ENCODE peak calls at places on chromosomes 4 and X, in five cellular contexts. P is HEK293T, B is head of caudate nucleus, X is T-helper 22 cell, O is memory B cell. W is an unnamed sample.

GRCh38 chr4:154332681-154333421 is 158.7 kb downstream of the DCHS2 start:
- DNase-seq in O (peak), X (peak), B (peak), P (no peak), W (peak)

GRCh38 chr4:139555705-139556070 is 331 bp downstream of the SETD7 start:
- DNase-seq in X (no peak), O (peak), B (peak), P (no peak), W (no peak)

GRCh38 chr4:38815879-38816782 is 11.5 kb upstream of the TLR1 start:
- DNase-seq in X (no peak), B (no peak), P (no peak), O (no peak), W (peak)

GRCh38 chr4:147378780-147379179 is 102.1 kb upstream of the EDNRA start:
- DNase-seq in O (no peak), B (no peak), X (no peak), P (no peak), W (no peak)

GRCh38 chr4:89837385-89837995 is 529 bp upstream of the SNCA start:
- DNase-seq in P (peak), X (no peak), B (peak), O (peak), W (peak)

GRCh38 chrX:74242050-74242449 is 61.9 kb upstream of the ZCCHC13 start:
- DNase-seq in B (no peak), X (no peak), P (no peak), O (no peak), W (no peak)

GRCh38 chr4:185559913-185560281 is 24.6 kb upstream of the PDLIM3 start:
- DNase-seq in O (no peak), B (peak), X (no peak), P (no peak), W (no peak)

GRCh38 chr4:63729519-63729918 is 679.7 kb downstream of the TECRL start:
- DNase-seq in X (no peak), B (no peak), O (no peak), P (no peak), W (no peak)

GRCh38 chr4:103008875-103009729 is 10.4 kb downstream of the SLC9B1 start:
- DNase-seq in P (peak), B (no peak), X (no peak), O (no peak), W (peak)

GRCh38 chr4:8198906-8199593 is at the start of gene SH3TC1:
- DNase-seq in P (no peak), B (peak), X (peak), O (peak), W (peak)

GRCh38 chr4:985123-985830 is 1.6 kb upstream of the IDUA start:
- DNase-seq in P (peak), X (peak), B (peak), O (peak), W (no peak)

W was measured in SK-MEL-5.